ENCODE peak calls at places on chromosomes 11 and 22, in eight cellular contexts. Y is psoas muscle, A is ovary, U is left ventricle myocardium inferior, D is fibroblast of pulmonary artery, F is fibroblast of mammary gland, B is fibroblast of lung, P is body of pancreas. C is an unnamed sample.

GRCh38 chr11:68256331-68256741 is 15.4 kb downstream of the C11orf24 start:
- DNase-seq in D (peak), Y (no peak), F (peak), P (no peak), U (peak), B (no peak), A (peak), C (peak)

GRCh38 chr11:37905707-37906417 is 1307.8 kb upstream of the RAG2 start:
- DNase-seq in A (peak), P (peak), U (no peak), B (no peak), Y (no peak), D (no peak), F (no peak), C (no peak)

GRCh38 chr11:45178890-45179663 is 32.6 kb downstream of the PRDM11 start:
- DNase-seq in B (peak), P (no peak), A (no peak), D (peak), F (no peak), Y (no peak), U (no peak), C (no peak)

GRCh38 chr22:43060213-43060612 is 29.0 kb downstream of the TTLL1 start:
- DNase-seq in U (no peak), D (peak), Y (no peak), F (peak), B (peak), P (peak), A (peak), C (peak)

GRCh38 chr22:27476729-27477128 is 324.8 kb downstream of the MN1 start:
- DNase-seq in F (peak), A (no peak), Y (no peak), B (peak), D (peak), P (no peak), U (no peak), C (peak)

GRCh38 chr22:47355388-47355725 is 592.9 kb downstream of the TBC1D22A start:
- DNase-seq in F (no peak), U (no peak), P (no peak), A (no peak), D (no peak), B (no peak), Y (no peak), C (no peak)

GRCh38 chr22:19454156-19454555 is 6.6 kb upstream of the C22orf39 start:
- DNase-seq in F (no peak), D (no peak), A (peak), Y (no peak), P (no peak), U (no peak), B (no peak), C (no peak)

GRCh38 chr11:94450061-94450460 is 43.6 kb downstream of the MRE11 start:
- DNase-seq in Y (no peak), U (no peak), P (no peak), D (peak), A (no peak), B (peak), F (peak), C (peak)

GRCh38 chr11:119933584-119933983 is 204.3 kb downstream of the TRIM29 start:
- DNase-seq in U (no peak), F (no peak), D (no peak), P (no peak), Y (no peak), B (no peak), A (no peak), C (no peak)

GRCh38 chr22:50621491-50621880 is 6.5 kb downstream of the ARSA start:
- DNase-seq in Y (no peak), A (peak), B (no peak), F (no peak), P (no peak), U (no peak), D (no peak), C (no peak)

GRCh38 chr11:116946414-116946813 is 109.0 kb upstream of the APOA1 start:
- DNase-seq in B (no peak), D (peak), A (no peak), Y (no peak), U (no peak), P (no peak), F (no peak), C (peak)

GRCh38 chr11:57763568-57763967 is 2.0 kb downstream of the CTNND1 start:
- DNase-seq in A (no peak), F (peak), P (no peak), Y (no peak), B (peak), D (peak), U (no peak), C (peak)

GRCh38 chr11:86990520-86990919 is 35.3 kb upstream of the FZD4 start:
- DNase-seq in Y (no peak), D (peak), B (peak), P (no peak), F (peak), A (no peak), U (no peak), C (peak)

GRCh38 chr11:1823376-1824220 is 11.2 kb upstream of the SYT8 start:
- DNase-seq in P (peak), A (no peak), U (no peak), B (no peak), D (no peak), Y (no peak), F (no peak), C (no peak)

DNA sequence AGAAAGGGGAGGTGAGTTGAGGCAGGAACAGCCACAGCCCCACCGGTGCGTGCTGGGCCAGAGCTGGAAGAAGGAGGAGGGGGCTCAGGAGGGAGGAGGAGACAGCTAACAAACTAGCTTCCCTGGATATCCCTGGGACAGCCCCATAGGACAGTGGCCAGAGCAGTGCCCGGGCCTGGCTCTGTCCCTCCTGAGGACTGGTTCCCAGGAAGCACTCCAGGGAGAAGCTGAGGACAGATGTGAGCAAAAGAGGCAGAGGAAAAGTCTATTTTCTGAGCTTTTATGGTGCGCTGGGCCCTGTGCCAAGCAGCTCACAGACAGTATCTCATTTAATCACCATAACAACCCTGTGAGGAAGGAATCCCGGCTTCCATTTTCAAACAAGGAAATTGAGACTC is 8.3 kb downstream of the DCHS1 start:
- DNase-seq in D (peak), B (no peak), A (no peak), Y (no peak), U (peak), F (peak), P (no peak), C (peak)
- H3K4me3 ChIP-seq in D (no peak), B (no peak), A (no peak), Y (no peak), U (peak), F (no peak), P (no peak), C (no peak)

GRCh38 chr11:130726647-130727046 is 189.6 kb downstream of the SNX19 start:
- DNase-seq in D (no peak), A (no peak), F (no peak), Y (no peak), U (no peak), P (no peak), B (no peak), C (no peak)
- H3K4me3 ChIP-seq in D (no peak), A (no peak), F (no peak), Y (no peak), U (no peak), P (no peak), B (no peak), C (no peak)

DNA sequence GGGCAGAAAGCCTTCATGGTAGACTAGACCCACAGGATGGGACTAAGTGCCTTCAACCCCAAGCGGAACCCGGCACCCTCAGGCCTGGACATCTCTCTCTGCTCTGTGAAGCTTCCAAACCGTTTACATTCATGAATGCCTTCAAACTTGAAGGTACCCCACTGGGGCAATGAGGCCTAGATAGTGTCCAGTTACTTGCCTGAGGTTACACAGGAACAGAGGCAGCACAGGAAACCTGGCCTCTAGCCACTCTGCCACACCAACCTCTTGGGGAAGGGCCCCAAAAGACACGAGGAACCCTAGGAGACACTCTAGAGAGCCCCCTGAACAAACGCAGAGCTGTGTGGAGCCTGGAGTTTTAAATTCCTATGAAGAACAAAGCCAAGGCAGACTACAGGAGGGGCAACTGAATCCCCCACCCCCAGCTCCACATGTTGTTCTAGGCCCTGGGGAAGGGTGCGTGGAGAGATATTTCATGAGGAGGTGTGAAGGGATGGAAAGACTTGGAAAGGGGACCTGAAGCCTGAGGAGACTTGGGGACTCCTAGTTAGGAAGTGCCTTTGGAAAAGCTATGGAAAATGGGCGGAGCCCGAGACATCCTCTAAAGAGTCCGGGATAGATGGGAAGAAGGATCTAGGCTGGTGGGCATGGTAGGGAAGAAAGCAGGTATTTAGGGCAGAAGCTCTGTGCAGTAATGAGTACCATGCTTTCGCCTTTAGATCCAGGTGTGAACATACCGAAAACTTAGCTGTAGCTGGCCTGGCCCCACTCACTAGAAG is 14.8 kb upstream of the CYP2R1 start:
- DNase-seq in F (no peak), U (no peak), Y (no peak), A (no peak), P (peak), B (no peak), D (no peak), C (no peak)
- H3K4me3 ChIP-seq in F (no peak), U (no peak), Y (no peak), A (no peak), P (no peak), B (no peak), D (no peak), C (no peak)

DNA sequence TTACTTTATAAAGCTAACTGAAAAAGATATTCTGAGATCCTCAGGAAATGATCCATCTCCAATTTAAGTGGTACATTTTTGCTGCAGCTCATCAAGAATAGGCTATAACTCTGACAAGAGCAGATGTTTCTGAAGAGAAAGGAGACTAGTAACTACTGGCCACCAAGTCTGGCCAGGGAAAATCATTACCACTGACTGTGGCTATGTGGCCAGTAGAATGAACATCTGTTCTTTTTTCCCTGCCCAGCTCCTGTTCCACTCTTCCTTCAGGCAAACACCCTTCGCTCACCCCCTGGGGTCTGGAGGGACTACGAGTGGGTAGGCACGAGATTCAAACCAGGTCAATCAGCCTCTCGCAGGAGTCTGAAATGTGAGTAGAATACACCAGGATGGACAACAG is 23.9 kb downstream of the TMEM123 start:
- DNase-seq in B (no peak), Y (no peak), A (no peak), F (no peak), D (no peak), U (no peak), P (no peak), C (no peak)
- H3K4me3 ChIP-seq in B (no peak), Y (no peak), A (no peak), F (no peak), D (no peak), U (no peak), P (no peak), C (no peak)

C was measured in fibroblast of villous mesenchyme.